ENCODE peak calls at places on chromosomes 2 and 18, in nine cellular contexts. D is EH; U is RPMI7951; B is HFFc6; R is activated gamma-delta T cell treated with anti-CD3 and anti-CD28 coated beads, Interleukin-2, amount 50 U/mL, for 16 hours; F is neural crest cell; Y is caudate nucleus; Q is NCI-H748 treated with DMSO at 0.1 percent for 48 hours; L is NCI-H774. I is an unnamed sample.
A peak's percentile ranks its signal among the peaks of the same experiment; 100 is the strongest.

GRCh38 chr18:41456791-41457190 is 498.2 kb upstream of the PIK3C3 start:
- DNase-seq in L (no peak), B (no peak), R (no peak), Y (no peak), Q (no peak), F (no peak), U (no peak), D (no peak), I (no peak)

GRCh38 chr2:191318729-191319078 is 73.5 kb downstream of the MYO1B start:
- DNase-seq in D (peak; percentile 88), Y (no peak), Q (no peak), B (peak; percentile 69), R (no peak), L (no peak), F (no peak), U (peak; percentile 84), I (peak; percentile 68)

GRCh38 chr18:2304378-2305175 is 266.7 kb downstream of the METTL4 start:
- DNase-seq in U (no peak), Y (no peak), R (no peak), F (no peak), B (peak; percentile 23), L (no peak), Q (no peak), D (peak; percentile 28), I (peak; percentile 12)

GRCh38 chr18:43620936-43621335 is 343.6 kb upstream of the SYT4 start:
- DNase-seq in D (peak; percentile 40), F (no peak), U (peak; percentile 27), Q (peak; percentile 50), L (peak; percentile 35), B (peak; percentile 21), R (no peak), Y (no peak), I (peak; percentile 22)

GRCh38 chr2:143489135-143489534 is 359.9 kb downstream of the ARHGAP15 start:
- DNase-seq in D (peak; percentile 94), L (no peak), B (peak; percentile 90), U (peak; percentile 45), Y (no peak), Q (no peak), R (no peak), F (no peak), I (peak; percentile 81)

GRCh38 chr2:11642972-11643371 is 27.0 kb downstream of the NTSR2 start:
- DNase-seq in Q (no peak), U (no peak), Y (no peak), R (no peak), B (no peak), F (no peak), D (no peak), L (no peak), I (no peak)

GRCh38 chr2:135299165-135299564 is 231.9 kb downstream of the ZRANB3 start:
- DNase-seq in R (no peak), L (no peak), U (peak; percentile 42), D (peak; percentile 1), Q (no peak), F (no peak), Y (no peak), B (no peak), I (no peak)

GRCh38 chr2:112321375-112322320 is 46.3 kb downstream of the ZC3H6 start:
- DNase-seq in Q (no peak), U (no peak), B (no peak), Y (no peak), L (no peak), D (peak; percentile 18), F (no peak), R (no peak), I (peak; percentile 59)

GRCh38 chr2:222268311-222268980 is 30.4 kb downstream of the PAX3 start:
- DNase-seq in B (peak; percentile 20), Q (no peak), F (no peak), L (no peak), Y (no peak), U (peak; percentile 26), R (no peak), D (peak; percentile 26), I (peak; percentile 46)

GRCh38 chr2:47645246-47645645 is 137.7 kb upstream of the MSH6 start:
- DNase-seq in L (no peak), D (no peak), R (no peak), B (no peak), U (no peak), Q (no peak), Y (no peak), F (no peak), I (no peak)

GRCh38 chr18:36697905-36698304 is 130.9 kb downstream of the TPGS2 start:
- DNase-seq in Y (no peak), D (peak; percentile 80), B (peak; percentile 81), U (peak; percentile 82), L (no peak), R (no peak), F (no peak), Q (no peak), I (peak; percentile 89)

GRCh38 chr18:51290864-51291263 is 93.4 kb upstream of the MEX3C start:
- DNase-seq in L (no peak), B (no peak), U (peak; percentile 4), D (no peak), Y (no peak), F (no peak), R (no peak), Q (no peak), I (no peak)

GRCh38 chr18:24212939-24213338 is 74.1 kb downstream of the CABYR start:
- DNase-seq in U (peak; percentile 81), D (peak; percentile 91), Q (no peak), F (no peak), B (peak; percentile 83), Y (no peak), R (no peak), L (no peak), I (peak; percentile 91)

GRCh38 chr2:241797441-241798080 is 11.4 kb upstream of the NEU4 start:
- DNase-seq in L (no peak), B (no peak), R (no peak), F (no peak), Y (no peak), D (no peak), U (no peak), Q (no peak), I (no peak)